ENCODE peak calls at places on chromosomes 16 and 17, in five cellular contexts. N is psoas muscle; A is body of pancreas; R is GM23338; Q is CD4-positive, alpha-beta memory T cell. W is an unnamed sample.

GRCh38 chr16:84175351-84176081 is 11.3 kb downstream of the TAF1C start:
- DNase-seq in N (peak; percentile 57), A (peak; percentile 74), R (peak; percentile 76), Q (peak; percentile 41), W (no peak)

GRCh38 chr17:9755083-9755482 is 36.3 kb downstream of the DHRS7C start:
- DNase-seq in N (no peak), A (no peak), R (no peak), Q (no peak), W (no peak)

GRCh38 chr17:29613371-29613837 is 9.3 kb downstream of the CORO6 start:
- DNase-seq in N (peak; percentile 96), A (peak; percentile 90), R (peak; percentile 96), Q (peak; percentile 90), W (peak; percentile 89)

GRCh38 chr16:27169511-27170071 is 33.7 kb upstream of the KDM8 start:
- DNase-seq in N (no peak), A (no peak), R (peak; percentile 31), Q (peak; percentile 86), W (peak; percentile 80)

GRCh38 chr16:22424161-22424937 is 49.9 kb upstream of the CDR2 start:
- DNase-seq in N (peak; percentile 74), A (peak; percentile 87), R (no peak), Q (no peak), W (no peak)

GRCh38 chr16:9840761-9841665 is 341.2 kb downstream of the GRIN2A start:
- DNase-seq in N (no peak), A (no peak), R (peak; percentile 72), Q (no peak), W (no peak)

GRCh38 chr16:71442041-71442440 is at the start of gene TLE7:
- DNase-seq in N (no peak), A (no peak), R (no peak), Q (no peak), W (no peak)

GRCh38 chr16:64455275-64455674 is 666.6 kb downstream of the CDH11 start:
- DNase-seq in N (no peak), A (no peak), R (no peak), Q (no peak), W (no peak)

GRCh38 chr17:57551321-57552079 is 193.6 kb downstream of the CCDC182 start:
- DNase-seq in N (no peak), A (no peak), R (no peak), Q (peak; percentile 10), W (peak; percentile 44)

GRCh38 chr17:3888343-3889171 is 4.3 kb downstream of the CAMKK1 start:
- DNase-seq in N (peak; percentile 87), A (peak; percentile 62), R (peak; percentile 87), Q (no peak), W (no peak)

GRCh38 chr17:47895856-47896671 is at the start of gene SP2:
- DNase-seq in N (peak; percentile 99), A (peak; percentile 100), R (peak; percentile 100), Q (peak; percentile 100), W (peak; percentile 98)

GRCh38 chr16:962901-963814 is 7.6 kb downstream of the LMF1 start:
- DNase-seq in N (no peak), A (no peak), R (no peak), Q (no peak), W (no peak)

GRCh38 chr17:17667231-17667630 is 14.0 kb upstream of the RAI1 start:
- DNase-seq in N (no peak), A (no peak), R (no peak), Q (no peak), W (no peak)

GRCh38 chr17:2893422-2893914 is 97.2 kb downstream of the RAP1GAP2 start:
- DNase-seq in N (no peak), A (peak; percentile 96), R (no peak), Q (no peak), W (no peak)

GRCh38 chr16:8928467-8928957 is 35.2 kb downstream of the USP7 start:
- DNase-seq in N (no peak), A (peak; percentile 12), R (no peak), Q (no peak), W (no peak)

GRCh38 chr17:9002236-9002609 is 19.1 kb upstream of the NTN1 start:
- DNase-seq in N (no peak), A (no peak), R (peak; percentile 65), Q (no peak), W (no peak)

GRCh38 chr17:17835415-17836249 is 1.2 kb downstream of the SREBF1 start:
- DNase-seq in N (no peak), A (no peak), R (no peak), Q (no peak), W (no peak)

GRCh38 chr16:67504190-67505021 is 21.1 kb upstream of the AGRP start:
- DNase-seq in N (peak; percentile 41), A (no peak), R (no peak), Q (peak; percentile 45), W (no peak)

GRCh38 chr16:57646388-57647039 is 18.1 kb downstream of the ADGRG1 start:
- DNase-seq in N (no peak), A (no peak), R (no peak), Q (no peak), W (no peak)

GRCh38 chr16:6643083-6643686 is 689.5 kb upstream of the RBFOX1 start:
- DNase-seq in N (no peak), A (peak; percentile 60), R (peak; percentile 68), Q (peak; percentile 28), W (peak; percentile 23)

GRCh38 chr17:77649717-77650211 is 308.7 kb upstream of the TNRC6C start:
- DNase-seq in N (no peak), A (no peak), R (no peak), Q (no peak), W (no peak)

DNA sequence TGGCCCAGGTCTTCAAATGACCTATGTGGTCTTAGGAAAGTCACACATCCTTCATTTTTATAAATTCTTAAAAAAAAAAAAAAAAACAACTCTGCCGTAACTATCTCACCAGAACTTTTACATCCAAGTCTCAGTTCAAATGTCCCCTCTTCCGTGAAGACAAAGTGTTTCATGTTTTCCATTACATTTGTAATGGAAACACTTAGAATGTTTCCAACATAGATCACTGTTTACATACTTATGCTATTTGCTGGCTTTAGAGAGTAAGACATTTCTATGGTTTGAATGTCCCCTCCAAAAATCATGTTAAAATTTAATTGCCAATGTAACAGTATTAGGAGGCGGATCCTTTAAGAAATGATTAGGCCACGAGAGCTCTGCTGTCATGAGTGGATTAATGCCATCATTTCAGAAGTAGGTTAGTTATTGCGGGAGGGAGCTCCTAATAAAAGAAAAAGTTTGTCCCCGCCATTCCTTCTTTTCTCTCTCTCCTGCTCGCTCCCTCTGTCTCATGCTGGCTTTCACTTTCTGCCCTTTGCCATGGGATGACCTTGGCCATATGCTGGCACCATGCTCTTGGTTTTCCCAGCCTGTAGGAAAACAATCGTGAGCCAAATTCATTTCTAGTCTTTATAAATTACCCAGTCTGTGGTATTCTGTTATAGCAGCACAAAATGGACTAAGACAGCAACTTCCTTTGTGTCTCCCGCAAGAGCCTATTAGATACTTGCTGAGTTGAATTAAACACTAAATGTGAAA is 887.8 kb upstream of the SOX9 start:
- DNase-seq in N (no peak), A (peak; percentile 59), R (no peak), Q (no peak), W (no peak)
- H3K36me3 ChIP-seq in N (no peaks in the 10 kb centered on the region), A (no peaks in the 10 kb centered on the region), R (no peaks in the 10 kb centered on the region), Q (no peaks in the 10 kb centered on the region), W (no peaks in the 10 kb centered on the region)

DNA sequence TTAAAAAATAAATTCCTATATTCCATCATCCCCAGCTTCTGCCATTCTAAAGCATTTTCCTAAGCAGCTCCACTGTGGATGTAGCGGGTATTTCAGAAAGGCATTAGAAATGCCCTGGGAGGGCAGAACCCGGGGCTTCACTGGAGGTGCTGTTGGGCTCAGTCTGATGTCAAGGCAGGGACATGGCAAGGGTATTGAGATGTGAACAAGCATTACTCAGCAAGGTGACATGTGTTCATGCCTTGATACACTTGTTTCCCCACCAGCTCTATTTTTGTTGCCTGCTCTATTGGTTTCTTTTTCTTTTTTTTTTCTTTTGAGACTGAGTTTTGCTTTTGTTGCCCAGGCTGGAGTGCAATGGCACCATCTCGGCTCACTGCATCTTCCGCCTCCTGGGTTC is 35.7 kb downstream of the ABCC1 start:
- DNase-seq in N (no peak), A (no peak), R (no peak), Q (no peak), W (no peak)
- H3K4me1 ChIP-seq in N (peaks cover 47% of the 10 kb centered on the region), A (no peaks in the 10 kb centered on the region), R (peaks cover 22% of the 10 kb centered on the region), Q (peaks cover 26% of the 10 kb centered on the region), W (peaks cover 20% of the 10 kb centered on the region)

GRCh38 chr16:30357715-30358576 is 2.8 kb upstream of the CD2BP2 start:
- DNase-seq in N (no peak), A (no peak), R (no peak), Q (no peak), W (no peak)
- H3K36me3 ChIP-seq in N (no peaks in the 10 kb centered on the region), A (no peaks in the 10 kb centered on the region), R (no peaks in the 10 kb centered on the region), Q (peaks cover 34% of the 10 kb centered on the region), W (peaks cover 23% of the 10 kb centered on the region)

DNA sequence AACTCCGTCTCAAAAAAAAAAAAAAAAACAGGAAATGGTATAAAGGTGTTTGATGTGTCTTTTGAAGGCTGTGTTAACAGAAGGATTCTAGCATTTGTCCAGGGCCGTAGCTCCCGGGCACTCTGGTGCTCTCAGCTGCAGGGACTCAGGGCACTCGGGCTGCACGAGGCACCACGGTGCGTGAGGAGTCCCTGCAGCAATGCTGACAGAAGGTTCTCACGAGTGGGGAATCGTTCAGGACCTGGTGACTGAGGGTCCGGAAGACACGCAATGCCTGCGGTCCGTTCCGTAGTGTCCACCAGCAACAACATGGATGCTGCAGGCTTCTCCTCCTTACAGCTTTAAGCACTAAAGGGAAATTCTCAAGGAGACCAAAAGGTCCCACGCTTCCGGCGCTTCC is 12.6 kb upstream of the FAAP100 start:
- DNase-seq in N (no peak), A (no peak), R (no peak), Q (no peak), W (no peak)
- H3K4me1 ChIP-seq in N (peaks cover 20% of the 10 kb centered on the region), A (peaks cover 24% of the 10 kb centered on the region), R (no peaks in the 10 kb centered on the region), Q (no peaks in the 10 kb centered on the region), W (no peaks in the 10 kb centered on the region)

DNA sequence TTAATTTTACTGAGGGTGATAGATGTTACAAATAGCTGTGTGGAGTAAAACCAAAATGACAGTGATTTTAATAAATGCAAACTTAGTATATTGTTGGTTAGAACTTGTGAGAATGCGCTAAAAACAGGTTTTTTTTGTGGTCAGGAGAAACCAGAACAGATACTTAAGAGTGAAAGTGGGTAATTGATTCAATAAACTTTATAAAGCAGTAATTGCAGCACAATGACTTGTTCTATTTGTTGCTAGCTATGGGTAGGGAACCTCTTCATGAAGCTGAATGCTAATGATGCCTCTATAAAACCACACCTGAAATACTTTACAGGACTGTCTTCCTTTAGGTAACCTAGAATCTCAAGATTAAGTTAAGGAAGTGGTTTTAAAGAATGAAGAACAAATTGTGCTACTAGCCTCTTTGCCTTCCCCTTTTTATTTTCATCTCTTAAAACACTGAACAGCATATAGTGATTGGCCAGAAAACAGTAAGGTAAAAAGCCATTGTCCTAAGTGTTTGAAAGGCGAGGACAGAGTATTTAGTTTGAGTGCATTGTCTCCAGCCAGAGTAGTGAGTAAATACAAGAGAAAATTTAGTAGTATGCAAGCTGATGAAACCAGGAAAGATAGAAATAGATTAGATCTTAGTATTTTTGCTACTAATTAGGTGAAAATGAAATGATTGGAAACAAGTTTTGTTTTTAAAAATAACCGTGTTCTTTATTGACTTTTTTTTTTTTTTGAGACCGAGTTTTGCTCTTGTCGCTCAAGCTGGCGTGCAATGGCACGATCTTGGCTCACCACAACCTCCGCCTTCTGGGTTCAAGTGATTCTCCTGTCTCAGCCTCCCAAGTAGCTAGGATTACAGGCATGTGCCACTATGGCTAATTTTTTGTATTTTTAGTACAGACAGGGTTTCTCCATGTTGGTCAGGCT is 6.0 kb downstream of the GGNBP2 start:
- DNase-seq in N (no peak), A (no peak), R (no peak), Q (peak; percentile 41), W (no peak)
- H3K36me3 ChIP-seq in N (peaks cover 2% of the 10 kb centered on the region), A (no peaks in the 10 kb centered on the region), R (no peaks in the 10 kb centered on the region), Q (peaks cover 9% of the 10 kb centered on the region), W (peaks cover 9% of the 10 kb centered on the region)